ENCODE peak calls at places on chromosome X, in nine cellular contexts. W is IMR-90, R is MG63, X is psoas muscle, G is spleen, I is cardiac muscle cell, T is GM23248, K is adrenal gland, F is mammary epithelial cell. S is an unnamed sample. For H3K9me3, the result is how much of the 10 kb centered on the place peaks cover.

GRCh38 chrX:72128881-72129280 is 2.8 kb downstream of the RTL5 start:
- DNase-seq in W (no peak), R (peak), X (no peak), G (no peak), I (peak), T (peak), K (peak), F (no peak), S (no peak)

GRCh38 chrX:10617186-10617963 is 3.0 kb downstream of the MID1 start:
- DNase-seq in W (no peak), R (no peak), X (no peak), G (no peak), I (no peak), T (no peak), K (no peak), F (no peak), S (no peak)

GRCh38 chrX:35890699-35891098 is 28.8 kb upstream of the CFAP47 start:
- DNase-seq in W (peak), R (peak), X (no peak), G (no peak), I (peak), T (peak), K (peak), F (peak), S (no peak)

GRCh38 chrX:134480061-134480460 is 20.1 kb downstream of the HPRT1 start:
- DNase-seq in W (peak), R (no peak), X (no peak), G (no peak), I (no peak), T (peak), K (no peak), F (peak), S (no peak)

GRCh38 chrX:136200466-136200865 is 50.7 kb downstream of the MAP7D3 start:
- DNase-seq in W (peak), R (peak), X (no peak), G (no peak), I (no peak), T (peak), K (no peak), F (peak), S (no peak)

GRCh38 chrX:24415921-24416320 is 49.2 kb upstream of the PDK3 start:
- DNase-seq in W (no peak), R (no peak), X (no peak), G (no peak), I (no peak), T (no peak), K (no peak), F (no peak), S (no peak)

GRCh38 chrX:21974011-21974385 is 33.5 kb downstream of the SMS start:
- DNase-seq in W (no peak), R (no peak), X (no peak), G (no peak), I (no peak), T (no peak), K (no peak), F (peak), S (no peak)

GRCh38 chrX:16807976-16808542 is 21.8 kb downstream of the TXLNG start:
- DNase-seq in W (peak), R (peak), X (no peak), G (no peak), I (no peak), T (peak), K (no peak), F (peak), S (peak)

GRCh38 chrX:111444881-111445280 is 32.9 kb upstream of the DCX start:
- DNase-seq in W (no peak), R (no peak), X (no peak), G (no peak), I (no peak), T (no peak), K (no peak), F (no peak), S (no peak)

GRCh38 chrX:40773809-40774208 is 38.5 kb upstream of the MED14 start:
- DNase-seq in W (peak), R (no peak), X (no peak), G (no peak), I (no peak), T (peak), K (peak), F (peak), S (no peak)

GRCh38 chrX:93673869-93674271 is at the start of gene FAM133A:
- DNase-seq in W (peak), R (no peak), X (no peak), G (no peak), I (peak), T (peak), K (peak), F (peak), S (no peak)

GRCh38 chrX:131729295-131729694 is 185.4 kb downstream of the OR13H1 start:
- DNase-seq in W (peak), R (no peak), X (peak), G (peak), I (no peak), T (no peak), K (no peak), F (peak), S (no peak)

GRCh38 chrX:51407520-51408409 is 75.1 kb downstream of the NUDT10 start:
- DNase-seq in W (no peak), R (no peak), X (no peak), G (no peak), I (no peak), T (no peak), K (no peak), F (no peak), S (no peak)

DNA sequence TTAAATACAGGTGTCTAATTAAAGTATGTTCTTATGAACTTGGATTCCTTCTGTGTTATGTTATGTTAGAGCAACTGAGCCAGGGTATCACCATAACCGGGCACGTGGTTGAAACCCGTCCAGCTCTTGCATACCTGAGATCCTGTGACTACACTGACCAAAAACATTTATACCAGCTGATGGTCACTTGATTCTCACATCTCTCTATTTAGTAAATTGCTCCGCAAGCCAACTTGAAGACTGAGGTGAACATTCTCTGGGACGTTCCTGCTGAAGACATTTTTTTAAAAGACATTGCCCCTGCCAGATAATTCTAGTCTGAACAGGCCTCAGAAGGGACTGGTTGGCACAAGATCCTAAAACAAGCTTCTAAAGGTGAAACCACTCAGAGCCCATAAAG is 550.0 kb upstream of the DIPK2B start:
- DNase-seq in W (no peak), R (no peak), X (no peak), G (no peak), I (no peak), T (peak), K (no peak), F (peak), S (no peak)
- H3K9me3 ChIP-seq in W (under half), R (under half), X (under half), G (under half), I (under half), T (under half), K (under half), F (under half), S (under half)

DNA sequence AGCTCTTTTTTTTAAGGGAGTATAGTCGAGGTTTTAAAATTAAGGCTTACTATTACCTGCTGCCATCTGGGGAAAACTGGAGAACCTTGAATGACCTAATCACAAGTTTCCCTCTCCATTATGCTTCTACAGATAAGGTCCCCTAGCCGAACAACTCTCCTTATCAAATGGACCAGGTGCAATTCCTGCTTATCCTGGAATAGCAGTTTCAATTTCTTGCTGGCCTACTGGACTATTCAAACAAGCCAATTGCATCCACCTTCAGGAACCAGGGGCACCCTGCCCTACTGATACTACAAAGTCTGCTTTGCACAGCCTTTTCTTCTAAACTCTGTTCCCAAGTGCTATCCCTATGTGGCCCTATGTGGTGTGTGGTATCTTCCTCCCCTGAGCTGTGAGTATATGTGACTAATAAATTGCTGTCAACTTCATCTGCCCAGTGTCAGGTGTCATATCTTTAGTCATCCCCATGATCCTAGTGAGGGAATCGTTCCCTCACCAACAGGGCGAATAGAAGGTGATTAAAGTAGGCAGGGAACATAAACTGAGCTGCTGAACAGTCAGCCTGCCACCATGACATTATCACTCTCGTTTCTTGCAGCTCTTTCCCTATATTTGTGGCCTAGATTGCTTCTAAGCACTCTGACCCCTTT is 128.5 kb downstream of the ATG4A start:
- DNase-seq in W (no peak), R (no peak), X (no peak), G (no peak), I (no peak), T (no peak), K (no peak), F (no peak), S (no peak)
- H3K9me3 ChIP-seq in W (under half), R (under half), X (under half), G (under half), I (under half), T (under half), K (under half), F (under half), S (under half)

DNA sequence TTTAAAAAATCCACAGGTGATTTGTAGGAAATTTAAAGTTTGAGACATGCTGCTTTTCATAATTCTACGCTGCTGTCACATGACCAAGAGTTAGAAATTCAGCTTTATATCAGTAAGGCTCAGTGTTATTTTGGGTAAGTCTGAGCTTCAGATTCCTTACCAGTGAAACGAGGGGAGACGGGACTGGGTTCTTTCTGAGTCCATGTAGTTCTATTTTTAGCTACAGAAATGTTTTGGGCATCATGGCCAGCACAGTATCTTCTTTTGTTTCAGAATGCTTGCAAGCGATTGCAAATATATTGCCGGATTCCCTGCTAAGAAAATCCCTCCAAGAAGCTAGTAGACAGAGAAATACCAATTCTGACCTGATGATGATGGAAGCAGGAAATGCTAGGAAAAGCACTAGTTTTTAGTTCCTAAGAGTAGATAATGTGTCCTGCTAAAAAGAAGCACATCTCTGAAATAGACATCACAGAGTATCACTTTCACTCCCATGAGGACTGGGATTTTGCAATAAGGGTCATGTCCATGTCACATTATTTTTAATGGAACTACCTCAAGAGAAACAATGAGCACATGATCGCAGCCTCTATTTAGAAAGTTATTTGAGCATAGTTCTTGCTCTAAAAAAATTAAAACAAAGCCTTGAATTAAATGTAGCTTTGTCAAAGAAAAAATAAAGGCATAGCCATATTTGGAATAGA is 10.9 kb downstream of the ATP1B4 start:
- DNase-seq in W (no peak), R (no peak), X (no peak), G (no peak), I (no peak), T (no peak), K (no peak), F (no peak), S (no peak)
- H3K9me3 ChIP-seq in W (under half), R (under half), X (under half), G (under half), I (under half), T (under half), K (under half), F (under half), S (under half)

DNA sequence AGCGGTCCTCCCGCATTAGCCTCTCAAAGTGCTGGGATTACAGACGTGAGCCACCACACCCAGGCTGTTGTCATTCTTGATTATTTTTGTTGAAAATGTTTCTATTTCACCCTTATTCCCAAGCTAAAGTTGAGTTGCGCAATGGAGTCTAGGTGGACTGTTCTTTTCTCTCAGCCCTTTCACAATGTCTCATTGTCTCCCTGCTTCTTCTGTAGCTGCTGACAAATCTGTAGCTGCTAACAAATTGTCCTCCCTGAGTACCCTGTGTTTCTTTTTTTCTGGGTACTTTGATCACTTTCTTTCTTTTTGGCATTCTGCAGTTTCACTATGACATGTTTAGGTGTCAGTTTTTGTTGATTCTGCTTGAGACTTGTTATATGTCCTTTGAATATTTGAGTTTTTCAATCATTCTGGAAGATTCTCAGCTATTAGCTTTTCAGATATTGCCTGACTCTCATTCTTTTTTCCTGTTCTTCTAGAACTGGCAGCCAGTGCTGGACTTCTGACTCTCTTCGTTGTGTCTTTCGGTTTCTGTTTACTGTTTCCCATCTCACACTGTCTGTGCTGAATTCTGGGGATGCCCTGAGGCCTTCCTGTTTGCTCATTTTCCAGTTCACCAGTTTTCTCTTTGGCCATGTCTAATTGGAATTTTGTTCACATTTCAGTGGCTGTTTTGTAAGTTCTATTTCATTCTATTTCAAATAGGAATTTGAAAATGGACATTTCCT is 6.6 kb downstream of the ABCD1 start:
- DNase-seq in W (no peak), R (no peak), X (no peak), G (no peak), I (no peak), T (peak), K (no peak), F (no peak), S (no peak)
- H3K9me3 ChIP-seq in W (under half), R (under half), X (under half), G (under half), I (under half), T (under half), K (under half), F (under half), S (under half)

GRCh38 chrX:155877288-155877687 is 3.9 kb upstream of the VAMP7 start:
- DNase-seq in W (no peak), R (no peak), X (no peak), G (no peak), I (no peak), T (no peak), K (no peak), F (no peak), S (no peak)
- H3K9me3 ChIP-seq in W (under half), R (under half), X (under half), G (under half), I (under half), T (under half), K (under half), F (under half), S (under half)

GRCh38 chrX:41846714-41847113 is 76.6 kb downstream of the CASK start:
- DNase-seq in W (no peak), R (no peak), X (no peak), G (no peak), I (no peak), T (no peak), K (no peak), F (no peak), S (no peak)
- H3K9me3 ChIP-seq in W (under half), R (under half), X (under half), G (half or more), I (under half), T (under half), K (under half), F (under half), S (under half)